ENCODE peak calls at places on chromosomes 3 and 15, in six cellular contexts. U, R, V, S, A and T are unnamed samples.
A peak's percentile ranks its signal among the peaks of the same experiment; 100 is the strongest.

GRCh38 chr3:169879846-169880558 is 10.3 kb upstream of the LRRC31 start:
- DNase-seq in A (no peak), S (no peak), V (no peak), R (no peak), U (no peak), T (no peak)

GRCh38 chr3:50160561-50160983 is 5.4 kb downstream of the SEMA3F start:
- DNase-seq in V (no peak), U (no peak), A (no peak), R (peak; percentile 62), S (peak; percentile 61), T (no peak)

GRCh38 chr3:171044828-171045793 is 18.6 kb upstream of the SLC2A2 start:
- DNase-seq in S (no peak), R (peak; percentile 78), A (no peak), V (no peak), U (peak; percentile 84), T (peak; percentile 77)

GRCh38 chr15:42184736-42185135 is 23.4 kb downstream of the VPS39 start:
- DNase-seq in U (no peak), S (no peak), R (no peak), A (no peak), V (no peak), T (no peak)

GRCh38 chr3:49313902-49314676 is 25.8 kb downstream of the USP4 start:
- DNase-seq in R (peak; percentile 8), V (no peak), U (no peak), S (no peak), A (no peak), T (no peak)

GRCh38 chr15:89776274-89777072 is at the start of gene MESP2:
- DNase-seq in V (peak; percentile 89), A (peak; percentile 77), U (peak; percentile 47), S (peak; percentile 88), R (peak; percentile 76), T (peak; percentile 66)

GRCh38 chr3:54870423-54870822 is 57.4 kb downstream of the LRTM1 start:
- DNase-seq in U (peak; percentile 97), S (no peak), R (peak; percentile 91), V (no peak), A (no peak), T (peak; percentile 72)

GRCh38 chr3:150787741-150788370 is 24.9 kb upstream of the SIAH2 start:
- DNase-seq in S (peak; percentile 75), R (peak; percentile 75), U (peak; percentile 43), A (peak; percentile 88), V (peak; percentile 82), T (no peak)

GRCh38 chr3:149442845-149443544 is 31.5 kb upstream of the TM4SF4 start:
- DNase-seq in S (no peak), U (peak; percentile 90), R (peak; percentile 59), V (no peak), A (no peak), T (peak; percentile 65)

GRCh38 chr15:44298878-44299277 is 10.4 kb downstream of the GOLM2 start:
- DNase-seq in V (no peak), U (no peak), A (no peak), S (no peak), R (no peak), T (no peak)

GRCh38 chr3:123411340-123412040 is 37.4 kb downstream of the ADCY5 start:
- DNase-seq in A (no peak), S (no peak), V (no peak), R (no peak), U (no peak), T (no peak)

GRCh38 chr3:2862366-2862765 is 247.8 kb downstream of the IL5RA start:
- DNase-seq in R (no peak), A (no peak), V (no peak), U (no peak), S (no peak), T (no peak)

GRCh38 chr3:43063114-43063513 is 42.8 kb downstream of the POMGNT2 start:
- DNase-seq in V (no peak), A (no peak), U (no peak), S (no peak), R (no peak), T (no peak)

GRCh38 chr3:139358857-139359562 is 15.2 kb downstream of the MRPS22 start:
- DNase-seq in U (no peak), R (no peak), S (no peak), A (no peak), V (no peak), T (no peak)

GRCh38 chr3:171358891-171359218 is 101.3 kb downstream of the TNIK start:
- DNase-seq in U (no peak), R (no peak), A (no peak), S (no peak), V (no peak), T (no peak)

GRCh38 chr3:61927332-61927731 is 366.0 kb downstream of the PTPRG start:
- DNase-seq in A (no peak), U (peak; percentile 93), S (peak; percentile 85), V (no peak), R (peak; percentile 91), T (no peak)

GRCh38 chr3:157618075-157618760 is 115.0 kb upstream of the VEPH1 start:
- DNase-seq in S (no peak), V (peak; percentile 24), R (peak; percentile 83), A (no peak), U (peak; percentile 72), T (peak; percentile 84)

GRCh38 chr15:55247766-55248427 is 41.7 kb downstream of the RAB27A start:
- DNase-seq in A (no peak), U (no peak), S (no peak), V (no peak), R (no peak), T (no peak)

GRCh38 chr3:10757021-10757820 is 58.8 kb upstream of the SLC6A11 start:
- DNase-seq in V (no peak), A (no peak), U (peak; percentile 49), R (no peak), S (no peak), T (no peak)

GRCh38 chr15:51801391-51801835 is 28.0 kb upstream of the TMOD3 start:
- DNase-seq in U (peak; percentile 48), A (no peak), V (no peak), S (peak; percentile 49), R (peak; percentile 16), T (peak; percentile 18)

GRCh38 chr3:195200010-195200822 is 70.7 kb downstream of the XXYLT1 start:
- DNase-seq in S (no peak), U (no peak), V (no peak), R (no peak), A (no peak), T (no peak)

GRCh38 chr3:194395767-194396527 is 3.1 kb downstream of the GP5 start:
- DNase-seq in A (no peak), R (peak; percentile 59), S (peak; percentile 43), U (peak; percentile 10), V (no peak), T (no peak)

GRCh38 chr15:74543583-74543982 is 2.6 kb downstream of the ARID3B start:
- DNase-seq in S (no peak), A (no peak), U (no peak), R (no peak), V (no peak), T (no peak)

GRCh38 chr3:153338487-153338886 is 176.5 kb downstream of the RAP2B start:
- DNase-seq in U (peak; percentile 80), S (no peak), A (no peak), R (peak; percentile 67), V (no peak), T (no peak)

GRCh38 chr3:189557824-189558223 is 73.4 kb upstream of the TP63 start:
- DNase-seq in R (no peak), A (no peak), S (no peak), U (peak; percentile 12), V (no peak), T (no peak)

GRCh38 chr3:147411777-147412176 is 2.6 kb downstream of the ZIC1 start:
- DNase-seq in S (no peak), A (no peak), U (no peak), V (no peak), R (no peak), T (no peak)
- H3K27me3 ChIP-seq in S (peaks cover 99% of the 10 kb centered on the region), A (peaks cover 64% of the 10 kb centered on the region), U (peaks cover 56% of the 10 kb centered on the region), V (peaks cover 20% of the 10 kb centered on the region), R (peaks cover 84% of the 10 kb centered on the region), T (no peaks in the 10 kb centered on the region)

DNA sequence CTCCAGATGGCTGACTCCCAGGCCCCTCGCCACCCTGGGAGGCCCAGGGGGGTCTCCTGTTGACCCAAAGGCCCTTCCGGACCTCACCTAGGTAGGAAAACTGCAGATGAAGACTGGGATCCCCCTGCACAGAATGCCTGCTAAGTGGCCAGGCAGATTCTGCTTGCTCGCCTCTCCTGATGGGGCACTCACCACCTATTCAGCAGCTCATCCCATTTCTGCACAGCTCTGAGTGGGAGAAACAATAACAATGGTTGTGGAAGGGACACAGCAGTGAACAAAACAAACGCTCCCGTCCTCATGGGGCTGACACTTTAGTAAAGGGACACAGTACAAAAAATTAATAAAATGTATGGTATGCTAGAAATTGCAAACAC is 24.9 kb upstream of the FGD5 start:
- DNase-seq in U (no peak), V (no peak), R (no peak), S (no peak), A (peak; percentile 15), T (no peak)
- H3K27me3 ChIP-seq in U (peaks cover 23% of the 10 kb centered on the region), V (no peaks in the 10 kb centered on the region), R (peaks cover 4% of the 10 kb centered on the region), S (no peaks in the 10 kb centered on the region), A (peaks cover 4% of the 10 kb centered on the region), T (no peaks in the 10 kb centered on the region)

DNA sequence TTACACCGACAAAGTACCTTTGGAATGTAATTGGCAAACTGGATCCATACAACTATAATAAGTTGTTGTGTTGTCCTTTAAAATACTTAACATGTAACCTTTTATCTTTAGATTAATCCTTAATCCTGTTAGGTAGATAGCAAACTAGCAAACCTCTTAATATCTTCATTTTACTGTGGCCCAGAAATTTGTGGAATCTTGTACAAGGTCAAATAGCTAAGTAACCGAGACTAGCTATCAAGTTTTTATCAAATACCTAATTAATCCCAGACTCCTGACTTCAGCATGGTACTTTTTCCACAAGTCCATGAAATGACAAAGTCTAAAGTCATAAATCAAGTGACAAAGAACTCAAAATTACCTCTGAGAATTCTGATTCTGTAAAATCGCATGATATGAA is 4.4 kb downstream of the GATM start:
- DNase-seq in U (no peak), S (no peak), V (no peak), A (no peak), R (no peak), T (no peak)
- H3K27me3 ChIP-seq in U (peaks cover 37% of the 10 kb centered on the region), S (no peaks in the 10 kb centered on the region), V (no peaks in the 10 kb centered on the region), A (no peaks in the 10 kb centered on the region), R (peaks cover 18% of the 10 kb centered on the region), T (no peaks in the 10 kb centered on the region)

GRCh38 chr15:73364070-73364469 is 4.7 kb downstream of the HCN4 start:
- DNase-seq in A (no peak), S (no peak), V (no peak), U (no peak), R (no peak), T (no peak)

GRCh38 chr15:73359653-73360052 is 9.1 kb downstream of the HCN4 start:
- DNase-seq in S (no peak), A (no peak), R (no peak), V (no peak), U (no peak), T (no peak)

GRCh38 chr15:73366766-73367623 is 1.8 kb downstream of the HCN4 start:
- DNase-seq in U (no peak), S (no peak), V (no peak), A (no peak), R (no peak), T (no peak)

GRCh38 chr15:73361331-73361730 is 7.4 kb downstream of the HCN4 start:
- DNase-seq in V (no peak), A (no peak), U (no peak), S (no peak), R (no peak), T (no peak)

DNA sequence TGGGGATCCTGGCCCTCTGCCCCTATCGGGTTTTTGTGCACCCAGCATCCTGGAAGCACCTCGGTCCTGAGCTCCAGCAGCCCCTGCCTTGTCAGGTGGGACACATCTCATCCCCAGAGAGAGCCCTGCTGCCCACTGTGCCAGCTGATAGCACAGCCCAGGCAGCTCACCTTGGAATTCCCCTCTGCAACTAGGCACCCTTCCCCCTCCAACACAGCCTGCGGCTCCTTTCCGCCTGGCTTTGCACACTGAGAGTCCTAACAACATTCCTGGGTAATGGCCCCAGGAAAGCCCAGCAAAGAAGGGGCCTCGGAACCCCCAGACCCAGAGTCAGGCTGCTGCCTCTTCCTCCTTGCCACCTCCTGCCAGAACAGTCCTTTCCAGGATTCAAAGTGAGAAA is 5.9 kb downstream of the HCN4 start:
- DNase-seq in V (no peak), A (no peak), S (no peak), R (no peak), U (no peak), T (no peak)
- H3K27me3 ChIP-seq in V (no peaks in the 10 kb centered on the region), A (peaks cover 38% of the 10 kb centered on the region), S (peaks cover 16% of the 10 kb centered on the region), R (peaks cover 37% of the 10 kb centered on the region), U (peaks cover 51% of the 10 kb centered on the region), T (peaks cover 78% of the 10 kb centered on the region)